ENCODE peak calls at places on chromosomes 1 and 21, in ten cellular contexts. Q is lung; S is endodermal cell; N is hepatocyte; L is left ventricle myocardium inferior; X is Peyer's patch; K is CD8-positive, alpha-beta memory T cell; I is left lung; G is H1; Z is heart right ventricle. Y is an unnamed sample.

GRCh38 chr1:154212083-154212482 is 6.0 kb upstream of the CFAP141 start:
- DNase-seq in Q (no peak), S (no peak), N (no peak), L (peak), X (no peak), K (no peak), I (no peak), G (no peak), Z (peak), Y (no peak)

GRCh38 chr1:27607239-27607804 is 3.4 kb upstream of the AHDC1 start:
- DNase-seq in Q (no peak), S (peak), N (peak), L (no peak), X (no peak), K (no peak), I (no peak), G (peak), Z (no peak), Y (peak)

GRCh38 chr1:187110351-187110750 is 281.6 kb downstream of the PLA2G4A start:
- DNase-seq in Q (no peak), S (no peak), N (no peak), L (no peak), X (no peak), K (no peak), I (no peak), G (no peak), Z (no peak), Y (no peak)

GRCh38 chr1:54906586-54906985 is 19.6 kb upstream of the DHCR24 start:
- DNase-seq in Q (no peak), S (peak), N (no peak), L (no peak), X (no peak), K (no peak), I (no peak), G (no peak), Z (no peak), Y (no peak)

GRCh38 chr1:45583666-45584350 is at the start of gene NASP:
- DNase-seq in Q (peak), S (peak), N (peak), L (peak), X (peak), K (peak), I (peak), G (peak), Z (peak), Y (peak)

GRCh38 chr1:29364101-29364678 is 127.9 kb downstream of the PTPRU start:
- DNase-seq in Q (no peak), S (peak), N (no peak), L (no peak), X (peak), K (no peak), I (no peak), G (no peak), Z (no peak), Y (no peak)

GRCh38 chr1:36643391-36644270 is 160.9 kb upstream of the CSF3R start:
- DNase-seq in Q (no peak), S (no peak), N (no peak), L (no peak), X (peak), K (no peak), I (no peak), G (no peak), Z (no peak), Y (peak)

GRCh38 chr1:174654553-174654952 is 206.8 kb downstream of the GPR52 start:
- DNase-seq in Q (no peak), S (no peak), N (no peak), L (no peak), X (no peak), K (no peak), I (no peak), G (no peak), Z (no peak), Y (no peak)

GRCh38 chr1:24754229-24754628 is 9.0 kb downstream of the CLIC4 start:
- DNase-seq in Q (no peak), S (no peak), N (no peak), L (no peak), X (no peak), K (no peak), I (no peak), G (peak), Z (no peak), Y (peak)

GRCh38 chr1:54461731-54462596 is 55.8 kb upstream of the SSBP3 start:
- DNase-seq in Q (no peak), S (no peak), N (no peak), L (no peak), X (no peak), K (no peak), I (no peak), G (no peak), Z (no peak), Y (peak)

GRCh38 chr1:43419627-43420425 is 30.1 kb downstream of the SZT2 start:
- DNase-seq in Q (no peak), S (no peak), N (no peak), L (no peak), X (no peak), K (no peak), I (no peak), G (no peak), Z (no peak), Y (peak)

GRCh38 chr1:203271018-203271743 is 34.1 kb upstream of the BTG2 start:
- DNase-seq in Q (peak), S (peak), N (peak), L (peak), X (peak), K (peak), I (peak), G (peak), Z (peak), Y (no peak)

GRCh38 chr1:14626869-14627607 is 28.6 kb downstream of the KAZN start:
- DNase-seq in Q (peak), S (peak), N (peak), L (peak), X (peak), K (no peak), I (peak), G (no peak), Z (peak), Y (no peak)

GRCh38 chr1:100354971-100355394 is 2.7 kb downstream of the CDC14A start:
- DNase-seq in Q (peak), S (no peak), N (peak), L (no peak), X (peak), K (peak), I (peak), G (no peak), Z (no peak), Y (peak)

GRCh38 chr1:19149736-19150135 is 60.3 kb downstream of the UBR4 start:
- DNase-seq in Q (no peak), S (no peak), N (no peak), L (no peak), X (no peak), K (no peak), I (no peak), G (no peak), Z (no peak), Y (no peak)

GRCh38 chr1:41668967-41669366 is 184.5 kb upstream of the EDN2 start:
- DNase-seq in Q (no peak), S (no peak), N (no peak), L (no peak), X (no peak), K (no peak), I (no peak), G (no peak), Z (no peak), Y (no peak)

GRCh38 chr1:198113302-198113701 is 43.5 kb upstream of the NEK7 start:
- DNase-seq in Q (no peak), S (no peak), N (no peak), L (no peak), X (no peak), K (no peak), I (no peak), G (no peak), Z (no peak), Y (peak)

GRCh38 chr21:35348686-35349085 is 299.6 kb upstream of the RUNX1 start:
- DNase-seq in Q (no peak), S (no peak), N (no peak), L (no peak), X (no peak), K (no peak), I (no peak), G (no peak), Z (no peak), Y (no peak)

GRCh38 chr1:24996983-24997893 is 67.2 kb upstream of the RUNX3 start:
- DNase-seq in Q (no peak), S (no peak), N (no peak), L (no peak), X (peak), K (peak), I (no peak), G (no peak), Z (no peak), Y (peak)

GRCh38 chr1:97911266-97912215 is 9.3 kb downstream of the DPYD start:
- DNase-seq in Q (no peak), S (no peak), N (no peak), L (no peak), X (no peak), K (no peak), I (no peak), G (no peak), Z (no peak), Y (no peak)

GRCh38 chr1:180507826-180508724 is 5.7 kb upstream of the ACBD6 start:
- DNase-seq in Q (no peak), S (no peak), N (no peak), L (no peak), X (no peak), K (no peak), I (no peak), G (no peak), Z (no peak), Y (peak)

GRCh38 chr1:235835226-235835625 is 31.5 kb downstream of the LYST start:
- DNase-seq in Q (no peak), S (no peak), N (peak), L (peak), X (no peak), K (no peak), I (no peak), G (no peak), Z (peak), Y (no peak)

GRCh38 chr1:89987170-89987819 is 7.6 kb upstream of the ZNF326 start:
- DNase-seq in Q (peak), S (peak), N (peak), L (no peak), X (peak), K (peak), I (no peak), G (no peak), Z (peak), Y (peak)

GRCh38 chr1:64295136-64295535 is 91.7 kb downstream of the UBE2U start:
- DNase-seq in Q (no peak), S (no peak), N (no peak), L (no peak), X (no peak), K (no peak), I (no peak), G (no peak), Z (no peak), Y (no peak)

GRCh38 chr1:8091691-8092090 is 65.6 kb upstream of the ERRFI1 start:
- DNase-seq in Q (no peak), S (no peak), N (no peak), L (no peak), X (no peak), K (no peak), I (no peak), G (no peak), Z (no peak), Y (no peak)

GRCh38 chr1:24074817-24075725 is 36.9 kb downstream of the MYOM3 start:
- DNase-seq in Q (no peak), S (no peak), N (no peak), L (no peak), X (no peak), K (no peak), I (no peak), G (no peak), Z (no peak), Y (peak)

GRCh38 chr1:59043796-59044195 is 253.1 kb upstream of the FGGY start:
- DNase-seq in Q (peak), S (no peak), N (peak), L (peak), X (peak), K (no peak), I (peak), G (no peak), Z (peak), Y (peak)

GRCh38 chr1:93988634-93989350 is 79.6 kb upstream of the GCLM start:
- DNase-seq in Q (no peak), S (no peak), N (no peak), L (no peak), X (no peak), K (no peak), I (no peak), G (no peak), Z (no peak), Y (peak)

GRCh38 chr1:18284750-18285532 is 177.3 kb downstream of the IGSF21 start:
- DNase-seq in Q (no peak), S (no peak), N (peak), L (no peak), X (no peak), K (no peak), I (no peak), G (no peak), Z (no peak), Y (peak)

GRCh38 chr21:31558839-31559367 is 100.6 kb upstream of the SOD1 start:
- DNase-seq in Q (peak), S (peak), N (peak), L (peak), X (peak), K (peak), I (peak), G (peak), Z (peak), Y (peak)

GRCh38 chr1:16348414-16349182 is 3.7 kb downstream of the FBXO42 start:
- DNase-seq in Q (no peak), S (no peak), N (no peak), L (no peak), X (peak), K (no peak), I (no peak), G (no peak), Z (no peak), Y (peak)

GRCh38 chr1:3632298-3632697 is 7.5 kb downstream of the TPRG1L start:
- DNase-seq in Q (no peak), S (no peak), N (no peak), L (no peak), X (no peak), K (no peak), I (no peak), G (no peak), Z (no peak), Y (peak)

GRCh38 chr1:25253911-25254310 is 6.7 kb upstream of the RSRP1 start:
- DNase-seq in Q (no peak), S (peak), N (no peak), L (no peak), X (no peak), K (no peak), I (no peak), G (no peak), Z (no peak), Y (peak)

GRCh38 chr1:94396356-94396755 is 21.8 kb upstream of the ABCD3 start:
- DNase-seq in Q (no peak), S (peak), N (no peak), L (no peak), X (no peak), K (no peak), I (no peak), G (no peak), Z (no peak), Y (no peak)

GRCh38 chr1:56758135-56758534 is 61.1 kb downstream of the FYB2 start:
- DNase-seq in Q (no peak), S (peak), N (peak), L (peak), X (no peak), K (no peak), I (no peak), G (peak), Z (peak), Y (no peak)

GRCh38 chr1:40390857-40391256 is 17.3 kb downstream of the SMAP2 start:
- DNase-seq in Q (no peak), S (no peak), N (no peak), L (no peak), X (no peak), K (no peak), I (no peak), G (no peak), Z (no peak), Y (no peak)
- H3K27ac ChIP-seq in Q (no peak), S (no peak), N (peak), L (peak), X (peak), K (no peak), I (peak), G (no peak), Z (no peak), Y (peak)

GRCh38 chr1:61139324-61140055 is 57.1 kb downstream of the NFIA start:
- DNase-seq in Q (no peak), S (no peak), N (no peak), L (no peak), X (no peak), K (no peak), I (no peak), G (no peak), Z (no peak), Y (no peak)

GRCh38 chr1:61141288-61142044 is 59.1 kb downstream of the NFIA start:
- DNase-seq in Q (no peak), S (no peak), N (no peak), L (no peak), X (no peak), K (no peak), I (no peak), G (no peak), Z (no peak), Y (peak)

GRCh38 chr1:61142726-61143500 is 60.6 kb downstream of the NFIA start:
- DNase-seq in Q (peak), S (no peak), N (no peak), L (no peak), X (no peak), K (no peak), I (peak), G (no peak), Z (no peak), Y (no peak)

GRCh38 chr1:61140056-61140549 is 57.7 kb downstream of the NFIA start:
- DNase-seq in Q (no peak), S (no peak), N (no peak), L (no peak), X (no peak), K (no peak), I (no peak), G (no peak), Z (no peak), Y (no peak)

GRCh38 chr1:61140778-61141177 is 58.4 kb downstream of the NFIA start:
- DNase-seq in Q (no peak), S (no peak), N (no peak), L (no peak), X (no peak), K (no peak), I (no peak), G (no peak), Z (no peak), Y (no peak)
- H3K27ac ChIP-seq in Q (no peak), S (no peak), N (peak), L (peak), X (no peak), K (peak), I (no peak), G (no peak), Z (no peak), Y (peak)

GRCh38 chr1:227777156-227777555 is 38.3 kb upstream of the PRSS38 start:
- DNase-seq in Q (no peak), S (no peak), N (no peak), L (no peak), X (peak), K (no peak), I (no peak), G (no peak), Z (no peak), Y (peak)

GRCh38 chr1:227774051-227774720 is 39.0 kb downstream of the SNAP47 start:
- DNase-seq in Q (no peak), S (no peak), N (no peak), L (no peak), X (no peak), K (peak), I (no peak), G (no peak), Z (no peak), Y (peak)

GRCh38 chr1:227776277-227776676 is 39.2 kb upstream of the PRSS38 start:
- DNase-seq in Q (no peak), S (no peak), N (no peak), L (no peak), X (peak), K (no peak), I (no peak), G (no peak), Z (no peak), Y (peak)

GRCh38 chr1:227774721-227775665 is 39.8 kb downstream of the SNAP47 start:
- DNase-seq in Q (no peak), S (peak), N (no peak), L (no peak), X (no peak), K (no peak), I (no peak), G (no peak), Z (no peak), Y (peak)

GRCh38 chr1:227775841-227776240 is 39.6 kb upstream of the PRSS38 start:
- DNase-seq in Q (no peak), S (no peak), N (no peak), L (no peak), X (no peak), K (no peak), I (no peak), G (no peak), Z (no peak), Y (peak)
- H3K27ac ChIP-seq in Q (no peak), S (peak), N (no peak), L (no peak), X (no peak), K (no peak), I (no peak), G (no peak), Z (no peak), Y (no peak)

GRCh38 chr21:41402796-41403195 is 23.2 kb upstream of the MX1 start:
- DNase-seq in Q (no peak), S (no peak), N (no peak), L (no peak), X (no peak), K (no peak), I (no peak), G (no peak), Z (no peak), Y (no peak)

GRCh38 chr21:41403331-41403730 is 22.7 kb upstream of the MX1 start:
- DNase-seq in Q (no peak), S (no peak), N (no peak), L (no peak), X (no peak), K (no peak), I (no peak), G (no peak), Z (no peak), Y (no peak)

GRCh38 chr21:41407541-41408460 is 18.2 kb upstream of the MX1 start:
- DNase-seq in Q (no peak), S (peak), N (no peak), L (no peak), X (no peak), K (no peak), I (no peak), G (no peak), Z (no peak), Y (no peak)

GRCh38 chr21:41403966-41404365 is 22.1 kb upstream of the MX1 start:
- DNase-seq in Q (no peak), S (no peak), N (no peak), L (no peak), X (no peak), K (no peak), I (no peak), G (no peak), Z (no peak), Y (no peak)

DNA sequence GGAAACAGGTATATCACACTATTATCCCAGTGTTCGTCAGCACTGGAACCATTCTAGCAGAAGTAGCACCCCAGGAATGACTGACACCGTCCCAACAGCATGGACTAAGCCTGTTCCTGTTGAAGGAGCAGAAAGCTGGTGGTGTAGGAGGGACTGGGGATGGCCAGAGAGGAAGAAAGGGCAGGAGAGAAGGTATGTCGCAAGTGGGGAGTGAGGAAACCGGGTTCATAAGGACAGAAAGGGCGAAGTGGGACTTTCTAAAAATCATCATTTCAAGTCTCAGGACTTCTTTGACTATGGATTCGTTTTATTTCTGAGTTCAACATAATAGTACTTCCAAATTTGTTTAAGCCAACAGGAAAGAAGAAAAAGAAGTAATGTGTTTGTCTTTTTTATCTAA is 19.7 kb upstream of the MX1 start:
- DNase-seq in Q (no peak), S (no peak), N (no peak), L (no peak), X (no peak), K (no peak), I (peak), G (no peak), Z (no peak), Y (no peak)
- H3K27ac ChIP-seq in Q (no peak), S (no peak), N (no peak), L (no peak), X (no peak), K (no peak), I (no peak), G (no peak), Z (no peak), Y (no peak)